ENCODE peak calls at places on chromosomes 11 and 22, in four cellular contexts. V is neural progenitor cell, D is cardiac fibroblast, J is AG09309. F is an unnamed sample.

GRCh38 chr22:39303358-39303757 is 16.1 kb downstream of the RPL3 start:
- DNase-seq in V (no peak), D (no peak), J (no peak), F (no peak)

GRCh38 chr11:112588252-112588668 is 327.6 kb upstream of the PLET1 start:
- DNase-seq in V (peak; percentile 92), D (peak; percentile 91), J (peak; percentile 66), F (peak; percentile 67)

GRCh38 chr11:777288-778255 is at the start of gene GATD1:
- DNase-seq in V (peak; percentile 96), D (peak; percentile 78), J (no peak), F (peak; percentile 62)

GRCh38 chr11:30889116-30889765 is 303.1 kb upstream of the MPPED2 start:
- DNase-seq in V (no peak), D (peak; percentile 12), J (no peak), F (no peak)

GRCh38 chr11:111445586-111445985 is 66.5 kb upstream of the POU2AF1 start:
- DNase-seq in V (no peak), D (no peak), J (no peak), F (no peak)

GRCh38 chr22:43144949-43145348 is 1.8 kb upstream of the MCAT start:
- DNase-seq in V (no peak), D (no peak), J (no peak), F (no peak)

GRCh38 chr11:108895579-108896480 is 231.0 kb downstream of the DDX10 start:
- DNase-seq in V (no peak), D (peak; percentile 71), J (no peak), F (no peak)

GRCh38 chr11:2741377-2742131 is 41.8 kb upstream of the KCNQ1OT1 start:
- DNase-seq in V (no peak), D (peak; percentile 77), J (peak; percentile 25), F (peak; percentile 20)

GRCh38 chr11:15852179-15852578 is 504.2 kb downstream of the SOX6 start:
- DNase-seq in V (no peak), D (peak; percentile 57), J (no peak), F (no peak)

GRCh38 chr11:118892515-118892914 is 8.8 kb downstream of the CXCR5 start:
- DNase-seq in V (no peak), D (no peak), J (no peak), F (no peak)

GRCh38 chr22:45268167-45268957 is 16.4 kb upstream of the UPK3A start:
- DNase-seq in V (peak; percentile 94), D (no peak), J (no peak), F (no peak)

GRCh38 chr11:33347490-33348125 is 90.4 kb downstream of the HIPK3 start:
- DNase-seq in V (no peak), D (no peak), J (no peak), F (no peak)

GRCh38 chr11:2802389-2803185 is 83.0 kb downstream of the CDKN1C start:
- DNase-seq in V (no peak), D (no peak), J (no peak), F (no peak)

GRCh38 chr22:27331526-27332281 is 469.9 kb downstream of the MN1 start:
- DNase-seq in V (peak; percentile 72), D (peak; percentile 58), J (peak; percentile 21), F (no peak)

GRCh38 chr11:705646-706438 is at the start of gene EPS8L2:
- DNase-seq in V (peak; percentile 50), D (no peak), J (no peak), F (no peak)

GRCh38 chr11:79174045-79175008 is 266.5 kb downstream of the TENM4 start:
- DNase-seq in V (peak; percentile 41), D (peak; percentile 10), J (no peak), F (no peak)

GRCh38 chr11:18322818-18323570 is 627 bp downstream of the GTF2H1 start:
- DNase-seq in V (peak; percentile 29), D (peak; percentile 10), J (no peak), F (no peak)

GRCh38 chr22:41925783-41926460 is 684 bp downstream of the TNFRSF13C start:
- DNase-seq in V (peak; percentile 87), D (peak; percentile 32), J (no peak), F (no peak)

GRCh38 chr11:62402226-62402625 is 16.6 kb upstream of the SCGB1A1 start:
- DNase-seq in V (no peak), D (no peak), J (no peak), F (no peak)

GRCh38 chr11:68563454-68563853 is 102.9 kb downstream of the PPP6R3 start:
- DNase-seq in V (no peak), D (no peak), J (no peak), F (no peak)

GRCh38 chr11:118522571-118523072 is 4.7 kb upstream of the TTC36 start:
- DNase-seq in V (peak; percentile 55), D (peak; percentile 54), J (no peak), F (no peak)

GRCh38 chr22:45341503-45341902 is 31.8 kb downstream of the FAM118A start:
- DNase-seq in V (no peak), D (no peak), J (no peak), F (no peak)

GRCh38 chr22:47391169-47392053 is 629.0 kb downstream of the TBC1D22A start:
- DNase-seq in V (no peak), D (no peak), J (no peak), F (no peak)

GRCh38 chr22:30266445-30267381 is at the start of gene OSM:
- DNase-seq in V (no peak), D (no peak), J (no peak), F (no peak)

DNA sequence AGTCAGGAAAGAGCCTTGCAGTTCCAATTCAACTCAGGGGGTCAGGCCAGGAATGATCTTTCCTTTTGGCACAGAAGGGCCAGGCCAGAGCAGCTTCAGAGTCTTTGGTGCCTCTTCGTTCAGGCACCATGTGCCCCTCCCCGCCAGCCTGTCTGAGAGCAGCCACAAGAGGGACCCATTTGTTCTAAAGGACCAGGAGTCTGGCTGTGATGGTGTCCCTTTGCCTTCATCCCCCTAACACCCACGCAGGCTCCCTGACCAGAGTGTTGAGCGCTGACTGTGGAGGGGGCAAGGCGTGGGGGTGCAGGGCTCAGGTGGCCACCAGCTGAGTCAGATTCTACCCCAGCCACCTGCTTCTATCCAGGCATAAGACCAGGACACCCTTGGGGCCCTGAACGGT is 156.4 kb downstream of the TTC17 start:
- DNase-seq in V (peak; percentile 44), D (no peak), J (no peak), F (no peak)
- TF ChIP-seq CTCF in V (peak; percentile 41), D (peak; percentile 26), J (no peak), F (no peak)

DNA sequence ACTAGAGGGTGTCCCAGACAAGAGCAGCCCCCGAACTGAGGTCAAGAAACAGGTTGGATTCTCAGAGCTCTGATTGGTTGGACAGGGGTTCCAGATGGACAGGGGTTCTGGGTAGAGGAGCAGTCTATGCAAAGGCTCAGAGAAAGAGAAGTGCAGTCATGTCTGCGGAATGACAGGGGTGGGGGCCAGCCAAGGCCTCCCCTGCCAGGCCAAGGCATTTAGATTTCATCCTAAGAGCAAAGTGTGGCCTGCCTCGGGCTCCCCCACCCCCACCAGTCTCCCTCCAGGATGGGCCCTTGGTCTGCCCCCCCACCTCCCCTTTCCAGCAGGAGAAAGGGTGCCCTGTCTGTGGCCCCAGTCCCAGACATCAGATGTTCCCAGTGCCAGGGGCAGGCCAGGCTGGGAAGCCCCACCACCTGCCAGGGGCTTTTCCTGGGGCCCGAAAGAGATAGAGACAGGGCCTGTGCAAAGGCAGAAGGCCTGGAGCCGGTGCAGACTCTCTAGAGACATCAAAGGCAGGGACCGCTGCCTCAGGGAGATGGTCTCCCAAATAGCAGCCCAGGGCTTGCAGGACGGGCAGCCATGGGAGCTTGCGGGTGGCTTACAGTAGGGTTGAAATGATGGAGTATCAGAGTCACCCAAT is 9.4 kb downstream of the SUSD2 start:
- DNase-seq in V (no peak), D (no peak), J (no peak), F (no peak)
- TF ChIP-seq CTCF in V (no peak), D (no peak), J (no peak), F (no peak)

DNA sequence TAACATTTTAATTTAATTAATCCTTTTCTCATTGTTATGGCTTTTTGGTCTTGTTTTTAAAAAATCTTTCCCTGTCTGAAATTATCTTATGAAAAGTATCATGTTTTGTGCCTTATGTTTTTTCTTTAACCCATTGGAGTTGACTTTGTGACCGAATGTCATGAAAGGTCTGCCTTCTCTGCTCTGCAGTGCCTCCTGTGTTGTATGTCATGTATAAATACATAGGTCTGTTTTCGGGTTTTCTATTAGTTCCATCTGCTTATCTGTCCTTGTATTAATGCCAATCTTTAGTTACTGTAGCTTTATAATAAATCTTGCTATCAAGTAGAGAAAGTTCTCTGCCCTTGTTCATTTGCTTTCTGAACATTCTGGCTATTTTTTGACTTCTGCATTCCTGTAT is 73.0 kb downstream of the ZBTB44 start:
- DNase-seq in V (no peak), D (no peak), J (no peak), F (no peak)
- TF ChIP-seq CTCF in V (peak; percentile 12), D (no peak), J (no peak), F (no peak)

DNA sequence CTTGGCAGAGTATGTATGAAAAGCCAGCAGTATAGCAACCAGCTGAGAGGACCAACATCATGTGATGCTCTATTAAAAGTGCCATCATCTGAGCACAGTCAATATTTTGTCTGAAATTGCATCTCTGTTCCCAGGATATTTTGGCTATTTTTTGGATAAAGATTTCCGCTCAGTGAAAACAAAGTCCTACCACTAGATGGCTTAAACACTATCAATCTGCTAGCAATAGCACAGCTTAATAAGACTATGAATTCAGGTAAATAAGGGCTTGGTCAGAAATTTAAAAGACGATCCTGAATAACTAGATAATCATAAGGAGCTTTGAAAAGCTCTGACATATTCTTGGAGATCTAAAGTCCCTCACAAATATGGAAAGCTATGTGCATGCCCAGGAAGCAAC is 74.4 kb downstream of the MS4A13 start:
- DNase-seq in V (no peak), D (no peak), J (no peak), F (no peak)
- TF ChIP-seq CTCF in V (peak; percentile 50), D (no peak), J (no peak), F (no peak)

DNA sequence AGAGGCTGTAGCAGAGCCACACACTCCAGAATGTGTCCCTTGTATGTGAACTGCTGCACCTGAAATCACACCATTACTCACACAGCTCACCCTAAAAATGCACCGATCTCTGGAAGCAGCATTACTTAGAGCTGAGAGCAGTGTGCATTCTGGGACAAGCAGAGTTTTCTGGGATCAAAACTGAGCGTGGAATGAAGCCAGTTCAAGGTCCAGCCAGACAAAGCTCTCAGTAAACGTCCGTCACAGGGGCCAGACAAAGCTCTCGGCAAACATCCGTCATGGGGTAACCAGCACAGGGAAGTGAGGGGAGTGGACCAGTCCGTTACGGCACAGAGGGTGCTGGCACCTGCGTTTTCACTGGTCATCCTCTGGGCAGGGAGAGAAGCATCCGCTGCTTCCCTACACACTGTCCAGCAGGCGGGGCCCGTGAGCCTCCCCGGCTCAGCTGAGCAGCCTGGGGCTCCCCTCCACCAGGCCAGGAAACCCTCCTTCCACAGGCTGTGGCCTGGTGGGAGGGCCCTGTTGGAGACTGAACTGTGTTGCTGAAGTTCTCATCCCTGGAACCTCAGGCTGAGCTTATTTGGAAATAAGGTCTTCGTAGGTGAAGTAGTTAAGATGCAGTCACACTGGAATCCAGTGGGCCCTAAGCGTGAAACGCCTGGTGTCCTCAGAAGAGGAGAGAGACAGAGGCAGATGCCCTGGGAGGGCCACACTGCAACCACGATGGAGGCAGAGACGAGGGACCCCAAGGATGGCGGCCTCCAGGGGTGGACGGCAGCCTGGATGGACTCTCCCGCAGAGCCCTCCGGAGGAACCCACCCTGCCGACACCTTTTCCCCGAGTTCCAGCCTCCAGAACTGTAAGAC is 883.9 kb downstream of the BRD1 start:
- DNase-seq in V (peak; percentile 68), D (no peak), J (no peak), F (no peak)
- TF ChIP-seq CTCF in V (peak; percentile 61), D (no peak), J (no peak), F (no peak)